ENCODE peak calls at places on chromosomes 11 and 22, in five cellular contexts. O is neural progenitor cell, F is DND-41, Z is mesenchymal stem cell, R is Karpas-422. X is an unnamed sample.

GRCh38 chr11:71420455-71421241 is 27.5 kb downstream of the DHCR7 start:
- DNase-seq in O (peak), F (peak), Z (peak), R (peak), X (peak)

GRCh38 chr11:124518900-124519541 is 24.4 kb downstream of the OR8B12 start:
- DNase-seq in O (no peak), F (no peak), Z (no peak), R (no peak), X (no peak)

GRCh38 chr11:77195071-77195705 is 67.1 kb downstream of the MYO7A start:
- DNase-seq in O (no peak), F (no peak), Z (no peak), R (no peak), X (peak)

GRCh38 chr22:37370306-37370979 is 56.8 kb downstream of the ELFN2 start:
- DNase-seq in O (no peak), F (peak), Z (no peak), R (peak), X (peak)

GRCh38 chr11:118789501-118790356 is 1.2 kb downstream of the DDX6 start:
- DNase-seq in O (peak), F (peak), Z (peak), R (peak), X (peak)

GRCh38 chr22:32175751-32176644 is 16.9 kb upstream of the C22orf42 start:
- DNase-seq in O (peak), F (no peak), Z (no peak), R (no peak), X (no peak)

GRCh38 chr22:40678493-40679248 is 613 bp upstream of the MCHR1 start:
- DNase-seq in O (peak), F (no peak), Z (no peak), R (no peak), X (no peak)

GRCh38 chr11:128948583-128948982 is 5.9 kb upstream of the TP53AIP1 start:
- DNase-seq in O (peak), F (no peak), Z (no peak), R (no peak), X (peak)

GRCh38 chr11:75547617-75548054 is 14.4 kb upstream of the SERPINH1 start:
- DNase-seq in O (peak), F (peak), Z (peak), R (peak), X (peak)

GRCh38 chr22:30574095-30574981 is at the start of gene GAL3ST1:
- DNase-seq in O (peak), F (no peak), Z (no peak), R (no peak), X (no peak)
- H3K9ac ChIP-seq in O (peak), F (no peak), Z (no peak), R (no peak), X (no peak)

GRCh38 chr11:123357353-123357989 is 72.6 kb upstream of the GRAMD1B start:
- DNase-seq in O (no peak), F (no peak), Z (no peak), R (no peak), X (no peak)
- H3K9ac ChIP-seq in O (no peak), F (no peak), Z (no peak), R (no peak), X (no peak)

GRCh38 chr22:46749682-46750529 is 11.9 kb upstream of the CERK start:
- DNase-seq in O (no peak), F (no peak), Z (no peak), R (no peak), X (no peak)

GRCh38 chr22:46747646-46748045 is 9.6 kb upstream of the CERK start:
- DNase-seq in O (no peak), F (no peak), Z (no peak), R (no peak), X (no peak)

GRCh38 chr22:46746620-46747019 is 8.6 kb upstream of the CERK start:
- DNase-seq in O (no peak), F (no peak), Z (no peak), R (no peak), X (no peak)

GRCh38 chr22:46748948-46749681 is 11.1 kb upstream of the CERK start:
- DNase-seq in O (no peak), F (peak), Z (peak), R (no peak), X (no peak)

GRCh38 chr22:46748206-46748947 is 10.3 kb upstream of the CERK start:
- DNase-seq in O (no peak), F (no peak), Z (no peak), R (no peak), X (no peak)
- H3K9ac ChIP-seq in O (no peak), F (peak), Z (no peak), R (no peak), X (no peak)

GRCh38 chr11:70043482-70043881 is 34.6 kb upstream of the ANO1 start:
- DNase-seq in O (no peak), F (no peak), Z (no peak), R (no peak), X (no peak)
- H3K9ac ChIP-seq in O (no peak), F (no peak), Z (no peak), R (no peak), X (no peak)

GRCh38 chr11:10728779-10729472 is 22.1 kb upstream of the CTR9 start:
- DNase-seq in O (peak), F (no peak), Z (peak), R (no peak), X (no peak)
- H3K9ac ChIP-seq in O (no peak), F (no peak), Z (peak), R (no peak), X (no peak)